ENCODE peak calls at places on chromosome 21, in eight cellular contexts. One of them, this sample, is unnamed.

GRCh38 chr21:32442566-32443318 is 30.2 kb downstream of the EVA1C start:
- DNase-seq in MCF 10A: peak; percentile 84
- DNase-seq in HTR-8/SVneo: no peak
- DNase-seq in mesendoderm: no peak
- DNase-seq in EL: no peak
- DNase-seq in HT1080: peak; percentile 33
- DNase-seq in aorta: no peak
- DNase-seq in GM04504: no peak
- DNase-seq in this sample: no peak

GRCh38 chr21:45332981-45333582 is 45.4 kb upstream of the POFUT2 start:
- DNase-seq in EL: no peak
- DNase-seq in MCF 10A: no peak
- DNase-seq in HT1080: no peak
- DNase-seq in GM04504: no peak
- DNase-seq in mesendoderm: no peak
- DNase-seq in HTR-8/SVneo: no peak
- DNase-seq in aorta: peak; percentile 71
- DNase-seq in this sample: no peak

GRCh38 chr21:16181024-16181423 is 451.2 kb downstream of the USP25 start:
- DNase-seq in mesendoderm: no peak
- DNase-seq in MCF 10A: no peak
- DNase-seq in HT1080: no peak
- DNase-seq in HTR-8/SVneo: no peak
- DNase-seq in GM04504: no peak
- DNase-seq in aorta: no peak
- DNase-seq in EL: no peak
- DNase-seq in this sample: no peak

GRCh38 chr21:25809013-25809412 is 74.2 kb downstream of the GABPA start:
- DNase-seq in mesendoderm: no peak
- DNase-seq in HT1080: peak; percentile 43
- DNase-seq in GM04504: no peak
- DNase-seq in aorta: no peak
- DNase-seq in EL: peak; percentile 60
- DNase-seq in HTR-8/SVneo: no peak
- DNase-seq in MCF 10A: peak; percentile 52
- DNase-seq in this sample: no peak

GRCh38 chr21:37507716-37508115 is 141.1 kb downstream of the DYRK1A start:
- DNase-seq in aorta: no peak
- DNase-seq in mesendoderm: no peak
- DNase-seq in GM04504: no peak
- DNase-seq in HTR-8/SVneo: no peak
- DNase-seq in EL: no peak
- DNase-seq in MCF 10A: no peak
- DNase-seq in HT1080: no peak
- DNase-seq in this sample: no peak

GRCh38 chr21:45990741-45991605 is 9.4 kb downstream of the COL6A1 start:
- DNase-seq in HTR-8/SVneo: no peak
- DNase-seq in aorta: peak; percentile 71
- DNase-seq in MCF 10A: no peak
- DNase-seq in GM04504: no peak
- DNase-seq in HT1080: no peak
- DNase-seq in mesendoderm: no peak
- DNase-seq in EL: no peak
- DNase-seq in this sample: no peak

GRCh38 chr21:44957901-44958451 is 18.1 kb downstream of the SLX9 start:
- DNase-seq in MCF 10A: no peak
- DNase-seq in HTR-8/SVneo: no peak
- DNase-seq in GM04504: no peak
- DNase-seq in mesendoderm: no peak
- DNase-seq in HT1080: no peak
- DNase-seq in EL: no peak
- DNase-seq in aorta: peak; percentile 78
- DNase-seq in this sample: no peak

GRCh38 chr21:45981641-45982255 is at the start of gene COL6A1:
- DNase-seq in HT1080: peak; percentile 58
- DNase-seq in mesendoderm: peak; percentile 62
- DNase-seq in EL: peak; percentile 78
- DNase-seq in aorta: peak; percentile 88
- DNase-seq in HTR-8/SVneo: peak; percentile 79
- DNase-seq in GM04504: no peak
- DNase-seq in MCF 10A: no peak
- DNase-seq in this sample: no peak

GRCh38 chr21:45598109-45598508 is 45.4 kb upstream of the PCBP3 start:
- DNase-seq in EL: no peak
- DNase-seq in GM04504: no peak
- DNase-seq in MCF 10A: no peak
- DNase-seq in mesendoderm: no peak
- DNase-seq in HTR-8/SVneo: no peak
- DNase-seq in aorta: peak; percentile 43
- DNase-seq in HT1080: no peak
- DNase-seq in this sample: no peak

This sample was measured in AG04450.